ENCODE peak calls at places on chromosomes 5 and 9, in nine cellular contexts. Q is HEK293T; C is SW 1271; G is right cardiac atrium; Z is activated T-cell treated with anti-CD3 and anti-CD28 coated beads, Interleukin-2, amount 50 U/mL, for 48 hours; O is H9; D is NCI-H774; E is NCI-H2081; M is activated CD8-positive, alpha-beta memory T cell treated with anti-CD3 and anti-CD28 coated beads, Interleukin-2, amount 10 ng/mL, durations not matched to agents 7 days and 5 days. S is an unnamed sample.

GRCh38 chr9:115057559-115057958 is 60.4 kb downstream of the TNC start:
- DNase-seq in Q (no peak), O (no peak), M (no peak), E (no peak), C (no peak), D (no peak), G (no peak), Z (no peak), S (no peak)

GRCh38 chr5:154273028-154273617 is 82.6 kb downstream of the GALNT10 start:
- DNase-seq in E (no peak), Z (no peak), C (no peak), O (no peak), Q (no peak), M (peak; percentile 73), D (no peak), G (peak; percentile 41), S (no peak)

GRCh38 chr9:93097496-93098205 is 1.6 kb downstream of the CARD19 start:
- DNase-seq in D (no peak), G (no peak), E (no peak), Q (no peak), Z (no peak), O (no peak), M (no peak), C (no peak), S (peak; percentile 48)

GRCh38 chr5:38650540-38651275 is 94.3 kb upstream of the LIFR start:
- DNase-seq in G (no peak), C (no peak), Z (no peak), Q (no peak), M (no peak), E (no peak), O (peak; percentile 34), D (no peak), S (no peak)

GRCh38 chr9:125998837-125999503 is 251.8 kb downstream of the PBX3 start:
- DNase-seq in G (no peak), M (no peak), E (no peak), Q (no peak), Z (no peak), O (no peak), D (no peak), C (no peak), S (no peak)

GRCh38 chr5:180135128-180135955 is 63.8 kb upstream of the RNF130 start:
- DNase-seq in D (no peak), M (peak; percentile 59), E (no peak), C (no peak), Z (peak; percentile 69), G (no peak), Q (no peak), O (no peak), S (no peak)

GRCh38 chr9:36416870-36417269 is 16.8 kb upstream of the RNF38 start:
- DNase-seq in O (no peak), G (no peak), D (no peak), E (no peak), Z (no peak), C (no peak), M (no peak), Q (no peak), S (no peak)

GRCh38 chr5:34914671-34915138 is 599 bp downstream of the RAD1 start:
- DNase-seq in O (peak; percentile 42), G (peak; percentile 29), D (no peak), Q (peak; percentile 27), E (peak; percentile 78), C (no peak), M (peak; percentile 48), Z (peak; percentile 53), S (no peak)

GRCh38 chr9:86732514-86732913 is 214.8 kb downstream of the GAS1 start:
- DNase-seq in E (no peak), M (no peak), D (no peak), C (no peak), G (peak; percentile 46), Z (no peak), O (no peak), Q (no peak), S (no peak)

GRCh38 chr5:120258123-120258522 is 206.0 kb upstream of the PRR16 start:
- DNase-seq in C (no peak), D (no peak), G (no peak), M (no peak), O (no peak), Q (no peak), E (no peak), Z (no peak), S (no peak)

GRCh38 chr5:133244242-133244641 is 192.4 kb downstream of the HSPA4 start:
- DNase-seq in C (no peak), E (peak; percentile 70), D (peak; percentile 88), O (no peak), M (peak; percentile 47), Z (no peak), Q (no peak), G (no peak), S (no peak)

GRCh38 chr5:96492654-96493053 is 59.6 kb upstream of the PCSK1 start:
- DNase-seq in M (no peak), D (no peak), G (no peak), E (no peak), Z (no peak), C (no peak), O (no peak), Q (no peak), S (no peak)

GRCh38 chr9:135253305-135254004 is 166.0 kb downstream of the OLFM1 start:
- DNase-seq in M (no peak), O (peak; percentile 80), C (no peak), E (no peak), Q (no peak), D (no peak), Z (no peak), G (no peak), S (no peak)

GRCh38 chr9:124593080-124594058 is 86.2 kb upstream of the NR5A1 start:
- DNase-seq in D (no peak), G (no peak), E (no peak), O (peak; percentile 64), Q (no peak), M (no peak), Z (no peak), C (no peak), S (no peak)

GRCh38 chr5:136073714-136074113 is 44.9 kb downstream of the TGFBI start:
- DNase-seq in E (no peak), Z (no peak), O (no peak), D (no peak), M (peak; percentile 31), G (no peak), C (no peak), Q (no peak), S (no peak)

GRCh38 chr5:129322968-129323367 is 137.1 kb upstream of the ADAMTS19 start:
- DNase-seq in M (no peak), Q (no peak), D (no peak), O (no peak), C (no peak), G (no peak), E (no peak), Z (no peak), S (no peak)

GRCh38 chr9:5630038-5630507 is 1.2 kb downstream of the RIC1 start:
- DNase-seq in M (no peak), D (no peak), Q (no peak), O (no peak), C (no peak), E (peak; percentile 43), G (no peak), Z (no peak), S (no peak)

GRCh38 chr5:74851684-74852353 is 14.4 kb downstream of the FAM169A start:
- DNase-seq in C (no peak), Z (no peak), Q (no peak), D (no peak), M (no peak), G (no peak), O (no peak), E (no peak), S (no peak)

GRCh38 chr5:74722271-74722670 is 37.2 kb downstream of the HEXB start:
- DNase-seq in Z (no peak), M (no peak), G (no peak), O (no peak), C (no peak), E (no peak), D (no peak), Q (no peak), S (no peak)

GRCh38 chr5:60382761-60383160 is 317.2 kb downstream of the DEPDC1B start:
- DNase-seq in G (no peak), Z (no peak), C (no peak), O (no peak), D (no peak), E (no peak), M (no peak), Q (peak; percentile 14), S (no peak)

GRCh38 chr5:8907168-8907868 is 638.6 kb downstream of the SEMA5A start:
- DNase-seq in Q (no peak), O (no peak), G (no peak), D (no peak), Z (no peak), E (no peak), M (no peak), C (peak; percentile 11), S (no peak)

GRCh38 chr9:108672475-108673065 is 183.2 kb downstream of the ACTL7B start:
- DNase-seq in O (no peak), Q (no peak), E (no peak), C (no peak), Z (no peak), D (no peak), M (no peak), G (no peak), S (no peak)

GRCh38 chr5:17255471-17256016 is 38.1 kb downstream of the BASP1 start:
- DNase-seq in M (no peak), Z (no peak), D (no peak), E (no peak), Q (no peak), O (no peak), G (no peak), C (peak; percentile 4), S (no peak)

GRCh38 chr5:126354012-126354856 is 69.0 kb upstream of the GRAMD2B start:
- DNase-seq in Q (peak; percentile 31), Z (no peak), O (no peak), C (no peak), E (peak; percentile 59), D (peak; percentile 18), G (no peak), M (no peak), S (no peak)

GRCh38 chr5:153523196-153523595 is 32.7 kb downstream of the GRIA1 start:
- DNase-seq in Z (no peak), C (no peak), E (no peak), O (no peak), Q (no peak), G (no peak), M (no peak), D (no peak), S (no peak)

GRCh38 chr5:151465476-151465875 is 18.1 kb downstream of the SLC36A1 start:
- DNase-seq in G (no peak), C (no peak), Q (no peak), O (no peak), Z (no peak), E (no peak), M (no peak), D (no peak), S (no peak)

GRCh38 chr5:98307811-98308210 is 465.7 kb upstream of the RGMB start:
- DNase-seq in O (no peak), D (no peak), M (no peak), C (no peak), Z (no peak), Q (no peak), E (no peak), G (no peak), S (no peak)

GRCh38 chr5:139982157-139982974 is 60.7 kb downstream of the NRG2 start:
- DNase-seq in M (no peak), O (no peak), Q (peak; percentile 38), G (peak; percentile 45), C (no peak), E (no peak), D (peak; percentile 3), Z (no peak), S (no peak)

GRCh38 chr5:36152324-36153298 is 700 bp downstream of the SKP2 start:
- DNase-seq in E (peak; percentile 63), O (no peak), Z (peak; percentile 26), Q (peak; percentile 9), G (no peak), C (no peak), D (no peak), M (no peak), S (no peak)

GRCh38 chr5:137300411-137301240 is 198.5 kb downstream of the SPOCK1 start:
- DNase-seq in G (no peak), Q (no peak), E (no peak), C (no peak), Z (no peak), M (no peak), D (no peak), O (no peak), S (no peak)

GRCh38 chr5:141746395-141746794 is 64.4 kb upstream of the ARAP3 start:
- DNase-seq in M (no peak), D (no peak), Q (no peak), E (no peak), Z (no peak), G (no peak), O (no peak), C (no peak), S (no peak)